ENCODE peak calls at places on chromosomes 2 and 18, in four cellular contexts. V is K562, Z is WTC11, H is H1. O is an unnamed sample.

GRCh38 chr2:3094999-3095958 is 282.3 kb downstream of the EIPR1 start:
- DNase-seq in H (no peak), V (peak), Z (no peak), O (no peak)

GRCh38 chr2:119198267-119198840 is 25.3 kb upstream of the STEAP3 start:
- DNase-seq in V (no peak), H (no peak), Z (no peak), O (no peak)

GRCh38 chr2:161139098-161139987 is 20.9 kb upstream of the TANK start:
- DNase-seq in V (no peak), Z (no peak), H (no peak), O (no peak)

GRCh38 chr2:80303825-80304521 is 579 bp downstream of the LRRTM1 start:
- DNase-seq in H (no peak), V (no peak), Z (peak), O (peak)

GRCh38 chr2:11729362-11730212 is 16.8 kb upstream of the LPIN1 start:
- DNase-seq in V (no peak), Z (no peak), H (no peak), O (no peak)

GRCh38 chr18:10525563-10526210 is at the start of gene NAPG:
- DNase-seq in H (peak), V (peak), Z (peak), O (peak)

GRCh38 chr2:142175917-142176316 is 45.1 kb upstream of the LRP1B start:
- DNase-seq in V (no peak), H (no peak), Z (no peak), O (peak)

GRCh38 chr2:230347659-230348305 is 20.8 kb downstream of the SP140L start:
- DNase-seq in Z (no peak), H (no peak), V (no peak), O (no peak)

GRCh38 chr2:106970471-106971261 is 84.7 kb upstream of the ST6GAL2 start:
- DNase-seq in H (no peak), Z (no peak), V (no peak), O (no peak)

GRCh38 chr18:76922107-76922506 is 99.8 kb downstream of the ZNF236 start:
- DNase-seq in H (peak), V (peak), Z (peak), O (peak)

GRCh38 chr18:59423251-59423650 is 64.2 kb upstream of the LMAN1 start:
- DNase-seq in Z (no peak), V (no peak), H (no peak), O (no peak)

GRCh38 chr2:26631815-26632214 is 9.4 kb downstream of the CIB4 start:
- DNase-seq in V (no peak), H (no peak), Z (no peak), O (no peak)

GRCh38 chr2:237642030-237642700 is 14.8 kb downstream of the LRRFIP1 start:
- DNase-seq in Z (no peak), V (no peak), H (no peak), O (no peak)

GRCh38 chr2:184799386-184799785 is 201.1 kb downstream of the ZNF804A start:
- DNase-seq in Z (no peak), H (no peak), V (no peak), O (no peak)

GRCh38 chr2:149357058-149357457 is 26.7 kb downstream of the LYPD6 start:
- DNase-seq in V (no peak), Z (no peak), H (no peak), O (no peak)

GRCh38 chr2:30511122-30512083 is 64.4 kb downstream of the LCLAT1 start:
- DNase-seq in Z (no peak), H (no peak), V (no peak), O (peak)

GRCh38 chr18:6561029-6561861 is 146.5 kb upstream of the L3MBTL4 start:
- DNase-seq in H (no peak), Z (no peak), V (no peak), O (no peak)

GRCh38 chr2:105113616-105114275 is 75.9 kb downstream of the MRPS9 start:
- DNase-seq in V (no peak), Z (no peak), H (no peak), O (no peak)

GRCh38 chr18:75393721-75394120 is 33.8 kb downstream of the SMIM21 start:
- DNase-seq in H (no peak), V (no peak), Z (no peak), O (no peak)

DNA sequence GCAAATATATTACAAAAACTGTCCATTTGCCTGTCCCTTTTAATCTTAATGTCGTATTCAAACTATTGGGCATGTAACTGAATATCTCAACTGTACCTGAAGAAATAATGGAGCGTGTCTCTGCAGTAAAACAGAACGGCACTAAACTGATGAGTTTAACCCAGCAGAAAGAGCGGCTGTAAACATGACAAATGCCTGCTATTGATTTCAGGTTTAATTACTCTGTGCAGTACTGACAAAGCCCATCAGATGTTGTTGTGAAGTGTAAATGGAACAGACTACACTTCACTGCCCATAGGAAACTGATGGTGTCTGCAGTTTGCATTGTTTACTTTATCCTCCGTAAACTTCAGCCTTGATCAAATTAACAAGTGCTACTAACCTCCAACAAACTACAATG is 316.7 kb downstream of the CCDC178 start:
- DNase-seq in V (no peak), Z (no peak), H (no peak), O (no peak)
- TF ChIP-seq TEAD4 in V (no peak), Z (no peak), H (no peak), O (no peak)

GRCh38 chr2:201157694-201158093 is 25.2 kb upstream of the CASP10 start:
- DNase-seq in Z (no peak), V (no peak), H (no peak), O (no peak)
- TF ChIP-seq TEAD4 in Z (no peak), V (no peak), H (no peak), O (no peak)

DNA sequence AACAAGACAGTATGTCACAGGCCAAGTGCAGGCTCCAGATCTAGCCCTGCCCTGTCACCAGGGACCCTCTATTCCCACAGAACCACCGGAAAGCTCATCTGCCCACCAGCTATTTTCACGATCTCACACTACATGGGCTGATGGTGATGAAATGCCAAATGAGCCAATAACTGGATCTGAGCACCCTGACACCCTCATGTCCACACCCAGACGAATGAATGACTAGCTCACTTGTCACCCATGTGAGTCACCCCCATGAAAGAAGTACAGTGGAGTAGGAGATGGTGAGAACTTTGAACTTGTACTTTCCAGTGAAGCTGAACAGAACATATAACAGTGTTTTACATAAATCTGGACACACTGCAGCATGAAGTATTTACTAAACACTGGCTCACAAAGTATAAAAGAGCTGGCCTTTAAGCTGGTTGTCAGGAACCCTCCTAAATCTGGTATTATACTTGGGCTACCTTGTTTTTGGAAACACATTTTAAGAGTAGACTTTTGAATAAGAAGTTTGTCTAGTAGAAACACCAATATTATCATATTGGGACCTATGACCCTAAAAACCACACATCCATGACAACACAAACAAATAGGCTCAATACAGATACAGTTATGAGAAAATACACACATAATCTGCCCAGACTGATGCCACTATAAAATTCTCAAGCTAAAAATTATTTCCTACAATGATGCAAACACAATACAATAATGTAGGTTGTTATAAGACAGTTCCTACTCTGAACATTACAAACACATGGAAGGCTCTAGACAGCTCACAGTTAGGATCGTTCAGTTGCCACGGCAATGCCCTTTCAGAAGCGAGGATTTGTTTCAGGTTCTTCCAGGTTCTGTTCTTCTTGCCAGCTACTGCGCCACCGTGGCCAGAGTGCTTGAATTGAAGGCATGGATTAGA is 19.0 kb downstream of the INO80C start:
- DNase-seq in H (no peak), Z (no peak), V (no peak), O (no peak)
- TF ChIP-seq TEAD4 in H (no peak), Z (no peak), V (no peak), O (no peak)

DNA sequence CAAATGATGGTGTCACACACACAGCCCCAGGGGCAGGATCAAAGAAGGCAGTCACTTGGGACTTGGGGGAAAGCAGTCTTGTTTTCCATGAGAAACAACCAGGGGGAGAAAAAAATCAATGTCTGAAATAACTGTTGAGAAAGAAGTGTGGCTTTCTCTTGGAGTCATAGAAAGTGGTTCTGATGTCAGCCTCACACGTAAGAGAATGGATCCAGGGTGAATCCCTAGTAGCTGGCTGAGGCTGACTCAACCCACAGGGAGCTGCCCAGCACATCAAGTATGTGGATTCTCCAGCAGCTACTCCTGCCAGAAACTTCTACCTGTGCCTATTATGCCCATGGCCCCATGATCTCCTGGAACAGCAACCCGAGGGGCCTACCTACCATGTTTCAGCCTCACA is 33.6 kb upstream of the ZBTB7C start:
- DNase-seq in Z (no peak), H (no peak), V (no peak), O (no peak)
- TF ChIP-seq TEAD4 in Z (no peak), H (no peak), V (no peak), O (no peak)

GRCh38 chr2:232761301-232761907 is 15.0 kb downstream of the KCNJ13 start:
- DNase-seq in H (no peak), V (no peak), Z (no peak), O (peak)
- TF ChIP-seq TEAD4 in H (no peak), V (no peak), Z (no peak), O (no peak)

DNA sequence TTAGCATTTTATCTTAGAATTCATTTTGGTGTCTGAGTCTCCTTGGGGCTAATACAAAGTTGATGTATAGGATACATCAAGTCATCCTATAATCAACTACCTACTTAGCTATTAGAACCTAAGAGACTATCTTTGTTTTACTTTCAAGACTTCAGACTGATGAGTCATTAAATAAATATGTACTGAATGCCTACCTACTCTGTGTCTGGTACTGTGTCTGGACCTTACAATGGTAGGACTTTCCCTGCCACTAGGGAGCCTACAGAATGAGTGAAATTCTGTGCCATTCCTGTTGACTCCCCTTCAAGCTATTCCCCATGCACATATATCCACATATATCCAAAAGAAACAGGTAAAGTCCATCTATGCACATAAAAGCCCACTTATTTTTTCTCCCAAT is 114.5 kb downstream of the ERBB4 start:
- DNase-seq in Z (no peak), V (no peak), H (no peak), O (no peak)
- TF ChIP-seq TEAD4 in Z (no peak), V (no peak), H (no peak), O (no peak)

GRCh38 chr2:150494234-150494913 is 6.9 kb upstream of the RND3 start:
- DNase-seq in Z (no peak), V (no peak), H (no peak), O (no peak)
- TF ChIP-seq TEAD4 in Z (no peak), V (no peak), H (no peak), O (no peak)

GRCh38 chr2:109209412-109209811 is 80.4 kb downstream of the SH3RF3 start:
- DNase-seq in Z (no peak), H (no peak), V (no peak), O (no peak)
- TF ChIP-seq TEAD4 in Z (no peak), H (no peak), V (no peak), O (peak)